ENCODE peak calls at places on chromosomes 1 and 21, in ten cellular contexts. One of them, this sample, is unnamed.

GRCh38 chr21:33305344-33305671 is 19.5 kb upstream of the IFNAR1 start:
- DNase-seq in uterus: no peak
- DNase-seq in Peyer's patch: no peak
- DNase-seq in prostate gland: no peak
- DNase-seq in tibial nerve: no peak
- DNase-seq in sigmoid colon: no peak
- DNase-seq in suprapubic skin: no peak
- DNase-seq in heart left ventricle: no peak
- DNase-seq in IMR-90: no peak
- DNase-seq in ovary: no peak
- DNase-seq in this sample: no peak

GRCh38 chr1:179141592-179142244 is 59.8 kb downstream of the TOR3A start:
- DNase-seq in uterus: no peak
- DNase-seq in Peyer's patch: no peak
- DNase-seq in prostate gland: no peak
- DNase-seq in tibial nerve: no peak
- DNase-seq in sigmoid colon: no peak
- DNase-seq in suprapubic skin: no peak
- DNase-seq in heart left ventricle: no peak
- DNase-seq in IMR-90: peak
- DNase-seq in ovary: no peak
- DNase-seq in this sample: no peak

GRCh38 chr1:228782662-228783414 is 47.6 kb downstream of the RHOU start:
- DNase-seq in uterus: peak
- DNase-seq in Peyer's patch: no peak
- DNase-seq in prostate gland: no peak
- DNase-seq in tibial nerve: no peak
- DNase-seq in sigmoid colon: no peak
- DNase-seq in suprapubic skin: no peak
- DNase-seq in heart left ventricle: no peak
- DNase-seq in IMR-90: peak
- DNase-seq in ovary: no peak
- DNase-seq in this sample: no peak

GRCh38 chr1:143720087-143721023 is 251.4 kb downstream of the FAM72C start:
- DNase-seq in uterus: no peak
- DNase-seq in Peyer's patch: no peak
- DNase-seq in prostate gland: no peak
- DNase-seq in tibial nerve: no peak
- DNase-seq in sigmoid colon: peak
- DNase-seq in suprapubic skin: peak
- DNase-seq in heart left ventricle: no peak
- DNase-seq in IMR-90: peak
- DNase-seq in ovary: peak
- DNase-seq in this sample: no peak

GRCh38 chr1:59477286-59477685 is 180.4 kb downstream of the FGGY start:
- DNase-seq in uterus: no peak
- DNase-seq in Peyer's patch: no peak
- DNase-seq in prostate gland: no peak
- DNase-seq in tibial nerve: no peak
- DNase-seq in sigmoid colon: no peak
- DNase-seq in suprapubic skin: no peak
- DNase-seq in heart left ventricle: no peak
- DNase-seq in IMR-90: peak
- DNase-seq in ovary: no peak
- DNase-seq in this sample: no peak

GRCh38 chr1:218633238-218633948 is 288.3 kb downstream of the TGFB2 start:
- DNase-seq in uterus: no peak
- DNase-seq in Peyer's patch: no peak
- DNase-seq in prostate gland: no peak
- DNase-seq in tibial nerve: no peak
- DNase-seq in sigmoid colon: no peak
- DNase-seq in suprapubic skin: no peak
- DNase-seq in heart left ventricle: peak
- DNase-seq in IMR-90: no peak
- DNase-seq in ovary: no peak
- DNase-seq in this sample: no peak

GRCh38 chr1:41766546-41766945 is 152.2 kb downstream of the HIVEP3 start:
- DNase-seq in uterus: no peak
- DNase-seq in Peyer's patch: no peak
- DNase-seq in prostate gland: no peak
- DNase-seq in tibial nerve: no peak
- DNase-seq in sigmoid colon: no peak
- DNase-seq in suprapubic skin: no peak
- DNase-seq in heart left ventricle: no peak
- DNase-seq in IMR-90: no peak
- DNase-seq in ovary: no peak
- DNase-seq in this sample: no peak

GRCh38 chr1:161086457-161086856 is 2.9 kb downstream of the NECTIN4 start:
- DNase-seq in uterus: no peak
- DNase-seq in Peyer's patch: no peak
- DNase-seq in prostate gland: no peak
- DNase-seq in tibial nerve: no peak
- DNase-seq in sigmoid colon: no peak
- DNase-seq in suprapubic skin: peak
- DNase-seq in heart left ventricle: no peak
- DNase-seq in IMR-90: no peak
- DNase-seq in ovary: no peak
- DNase-seq in this sample: no peak

DNA sequence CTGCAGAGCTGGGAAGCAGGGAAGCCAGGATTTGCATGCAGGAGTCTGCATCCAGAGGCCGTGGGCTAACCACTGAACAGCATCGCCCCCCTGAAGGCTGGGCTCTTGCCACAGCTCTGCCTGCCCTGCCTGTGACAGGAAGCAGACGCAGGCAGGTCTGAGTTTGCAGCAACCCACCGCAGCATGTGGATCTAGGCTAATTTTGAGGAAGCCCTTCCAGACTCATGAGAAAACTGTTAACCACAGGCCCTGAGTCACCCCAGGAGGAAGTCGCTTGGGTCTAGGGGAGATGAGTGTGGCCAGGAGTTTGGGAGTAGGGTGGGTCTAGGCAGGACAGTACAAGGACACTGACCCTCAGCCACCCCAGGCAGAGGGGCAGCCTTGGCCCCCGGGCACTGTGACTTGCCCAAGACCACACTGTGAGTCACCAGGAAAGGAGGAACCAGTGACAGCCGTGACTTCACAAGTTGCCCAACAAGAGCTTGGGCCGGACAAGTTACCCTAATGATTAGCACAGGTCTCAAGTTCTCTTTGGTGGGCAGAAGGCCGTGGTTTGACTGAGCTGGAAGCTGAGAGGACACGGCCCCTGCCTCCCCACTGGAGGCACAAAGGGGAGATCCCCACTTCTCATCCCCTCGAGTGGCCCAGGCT is 904 bp downstream of the LAPTM5 start:
- DNase-seq in uterus: no peak
- DNase-seq in Peyer's patch: peak
- DNase-seq in prostate gland: no peak
- DNase-seq in tibial nerve: no peak
- DNase-seq in sigmoid colon: peak
- DNase-seq in suprapubic skin: peak
- DNase-seq in heart left ventricle: peak
- DNase-seq in IMR-90: peak
- DNase-seq in ovary: peak
- DNase-seq in this sample: peak
- TF ChIP-seq POLR2A in uterus: no peak
- TF ChIP-seq POLR2A in Peyer's patch: no peak
- TF ChIP-seq POLR2A in prostate gland: no peak
- TF ChIP-seq POLR2A in tibial nerve: no peak
- TF ChIP-seq POLR2A in sigmoid colon: no peak
- TF ChIP-seq POLR2A in suprapubic skin: peak
- TF ChIP-seq POLR2A in heart left ventricle: no peak
- TF ChIP-seq POLR2A in IMR-90: no peak
- TF ChIP-seq POLR2A in ovary: no peak
- TF ChIP-seq POLR2A in this sample: no peak

GRCh38 chr21:28992526-28993292 is at the start of gene LTN1:
- DNase-seq in uterus: peak
- DNase-seq in Peyer's patch: peak
- DNase-seq in prostate gland: peak
- DNase-seq in tibial nerve: peak
- DNase-seq in sigmoid colon: peak
- DNase-seq in suprapubic skin: peak
- DNase-seq in heart left ventricle: peak
- DNase-seq in IMR-90: peak
- DNase-seq in ovary: peak
- DNase-seq in this sample: peak
- TF ChIP-seq POLR2A in uterus: peak
- TF ChIP-seq POLR2A in Peyer's patch: peak
- TF ChIP-seq POLR2A in prostate gland: peak
- TF ChIP-seq POLR2A in tibial nerve: peak
- TF ChIP-seq POLR2A in sigmoid colon: peak
- TF ChIP-seq POLR2A in suprapubic skin: peak
- TF ChIP-seq POLR2A in heart left ventricle: peak
- TF ChIP-seq POLR2A in IMR-90: peak
- TF ChIP-seq POLR2A in ovary: peak
- TF ChIP-seq POLR2A in this sample: no peak

GRCh38 chr1:94961582-94961981 is 34.7 kb upstream of the CNN3 start:
- DNase-seq in uterus: no peak
- DNase-seq in Peyer's patch: no peak
- DNase-seq in prostate gland: no peak
- DNase-seq in tibial nerve: no peak
- DNase-seq in sigmoid colon: no peak
- DNase-seq in suprapubic skin: no peak
- DNase-seq in heart left ventricle: no peak
- DNase-seq in IMR-90: no peak
- DNase-seq in ovary: no peak
- DNase-seq in this sample: no peak

GRCh38 chr1:94966033-94966432 is 39.1 kb upstream of the CNN3 start:
- DNase-seq in uterus: no peak
- DNase-seq in Peyer's patch: no peak
- DNase-seq in prostate gland: no peak
- DNase-seq in tibial nerve: no peak
- DNase-seq in sigmoid colon: no peak
- DNase-seq in suprapubic skin: no peak
- DNase-seq in heart left ventricle: no peak
- DNase-seq in IMR-90: no peak
- DNase-seq in ovary: no peak
- DNase-seq in this sample: no peak

GRCh38 chr1:94961994-94962744 is 35.3 kb upstream of the CNN3 start:
- DNase-seq in uterus: no peak
- DNase-seq in Peyer's patch: no peak
- DNase-seq in prostate gland: no peak
- DNase-seq in tibial nerve: no peak
- DNase-seq in sigmoid colon: no peak
- DNase-seq in suprapubic skin: no peak
- DNase-seq in heart left ventricle: no peak
- DNase-seq in IMR-90: no peak
- DNase-seq in ovary: no peak
- DNase-seq in this sample: no peak

GRCh38 chr1:94962745-94963265 is 35.9 kb upstream of the CNN3 start:
- DNase-seq in uterus: peak
- DNase-seq in Peyer's patch: peak
- DNase-seq in prostate gland: peak
- DNase-seq in tibial nerve: no peak
- DNase-seq in sigmoid colon: no peak
- DNase-seq in suprapubic skin: no peak
- DNase-seq in heart left ventricle: peak
- DNase-seq in IMR-90: peak
- DNase-seq in ovary: peak
- DNase-seq in this sample: no peak

DNA sequence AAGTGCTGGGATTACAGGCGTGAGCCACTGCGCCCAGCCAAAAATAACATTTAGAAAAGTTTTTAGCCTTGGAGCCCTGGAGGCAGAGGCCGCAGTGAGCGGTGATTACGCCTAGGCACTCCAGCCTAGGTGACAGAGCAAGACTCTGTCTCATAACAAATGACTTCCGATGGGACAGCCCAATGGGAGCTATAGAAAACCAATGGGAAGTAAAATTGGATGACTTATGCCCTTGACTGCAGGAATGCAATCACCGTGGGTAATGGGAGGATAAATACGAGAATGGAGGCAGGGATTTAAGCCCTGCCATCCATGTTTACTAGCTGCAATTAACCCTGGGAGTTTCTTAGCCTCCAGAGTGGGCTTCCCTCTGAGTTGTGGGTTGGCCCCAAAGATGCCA is 37.0 kb upstream of the CNN3 start:
- DNase-seq in uterus: no peak
- DNase-seq in Peyer's patch: no peak
- DNase-seq in prostate gland: no peak
- DNase-seq in tibial nerve: no peak
- DNase-seq in sigmoid colon: no peak
- DNase-seq in suprapubic skin: no peak
- DNase-seq in heart left ventricle: no peak
- DNase-seq in IMR-90: no peak
- DNase-seq in ovary: no peak
- DNase-seq in this sample: no peak
- TF ChIP-seq POLR2A in uterus: no peak
- TF ChIP-seq POLR2A in Peyer's patch: no peak
- TF ChIP-seq POLR2A in prostate gland: no peak
- TF ChIP-seq POLR2A in tibial nerve: no peak
- TF ChIP-seq POLR2A in sigmoid colon: no peak
- TF ChIP-seq POLR2A in suprapubic skin: no peak
- TF ChIP-seq POLR2A in heart left ventricle: no peak
- TF ChIP-seq POLR2A in IMR-90: no peak
- TF ChIP-seq POLR2A in ovary: no peak
- TF ChIP-seq POLR2A in this sample: no peak

GRCh38 chr21:41362605-41363369 is 960 bp downstream of the MX2 start:
- DNase-seq in uterus: no peak
- DNase-seq in Peyer's patch: no peak
- DNase-seq in prostate gland: no peak
- DNase-seq in tibial nerve: no peak
- DNase-seq in sigmoid colon: no peak
- DNase-seq in suprapubic skin: no peak
- DNase-seq in heart left ventricle: no peak
- DNase-seq in IMR-90: no peak
- DNase-seq in ovary: no peak
- DNase-seq in this sample: no peak

GRCh38 chr21:41365377-41366107 is 3.7 kb downstream of the MX2 start:
- DNase-seq in uterus: no peak
- DNase-seq in Peyer's patch: no peak
- DNase-seq in prostate gland: no peak
- DNase-seq in tibial nerve: no peak
- DNase-seq in sigmoid colon: no peak
- DNase-seq in suprapubic skin: no peak
- DNase-seq in heart left ventricle: no peak
- DNase-seq in IMR-90: no peak
- DNase-seq in ovary: no peak
- DNase-seq in this sample: peak

GRCh38 chr21:41364308-41364707 is 2.5 kb downstream of the MX2 start:
- DNase-seq in uterus: no peak
- DNase-seq in Peyer's patch: no peak
- DNase-seq in prostate gland: no peak
- DNase-seq in tibial nerve: no peak
- DNase-seq in sigmoid colon: no peak
- DNase-seq in suprapubic skin: no peak
- DNase-seq in heart left ventricle: no peak
- DNase-seq in IMR-90: no peak
- DNase-seq in ovary: peak
- DNase-seq in this sample: no peak

GRCh38 chr21:41361786-41362604 is at the start of gene MX2:
- DNase-seq in uterus: peak
- DNase-seq in Peyer's patch: peak
- DNase-seq in prostate gland: no peak
- DNase-seq in tibial nerve: peak
- DNase-seq in sigmoid colon: peak
- DNase-seq in suprapubic skin: peak
- DNase-seq in heart left ventricle: peak
- DNase-seq in IMR-90: peak
- DNase-seq in ovary: peak
- DNase-seq in this sample: peak

DNA sequence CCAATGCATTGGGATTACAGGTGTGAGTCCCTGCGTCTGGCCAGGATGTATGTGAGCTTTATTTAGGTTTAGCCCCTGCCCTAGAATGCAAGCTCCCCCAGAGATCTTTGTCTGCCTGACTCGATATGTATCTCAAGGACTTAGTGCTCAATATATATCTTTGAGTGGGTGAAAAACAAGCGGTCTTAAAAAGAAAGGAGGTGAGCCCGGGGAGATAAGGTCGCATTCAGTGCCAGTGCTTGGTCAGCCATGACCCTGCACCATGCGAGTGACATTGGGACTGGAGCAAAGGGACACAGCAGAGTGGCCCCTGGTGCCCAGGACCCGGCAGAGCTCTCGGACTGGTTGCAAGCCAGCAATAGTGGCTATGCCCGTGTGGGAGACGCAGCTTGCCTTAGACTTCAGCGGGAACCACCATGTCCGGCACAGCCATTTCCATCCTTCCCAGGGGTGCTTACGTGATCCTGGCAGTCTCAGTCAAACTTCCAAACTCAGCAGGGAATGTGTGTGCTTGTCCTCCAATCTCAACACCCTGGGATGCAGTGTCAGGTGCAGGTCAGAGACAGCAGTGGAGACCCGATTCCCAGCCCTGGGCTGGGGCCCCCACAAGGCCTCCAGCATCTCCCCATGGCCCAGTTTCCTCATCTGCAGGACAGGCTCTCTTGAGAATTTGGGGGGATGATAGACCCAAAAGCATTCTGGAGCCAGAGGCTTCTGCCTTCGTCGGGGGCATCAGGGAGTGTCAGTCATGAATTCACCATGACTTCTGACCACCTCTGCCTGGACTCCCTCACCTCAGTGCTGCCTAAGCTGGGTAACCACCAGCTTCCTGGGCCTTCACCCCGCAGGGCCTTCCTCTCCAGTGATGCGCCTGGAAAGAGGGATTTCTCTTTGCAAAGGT is 1.8 kb downstream of the MX2 start:
- DNase-seq in uterus: no peak
- DNase-seq in Peyer's patch: no peak
- DNase-seq in prostate gland: no peak
- DNase-seq in tibial nerve: no peak
- DNase-seq in sigmoid colon: no peak
- DNase-seq in suprapubic skin: no peak
- DNase-seq in heart left ventricle: no peak
- DNase-seq in IMR-90: no peak
- DNase-seq in ovary: peak
- DNase-seq in this sample: peak
- TF ChIP-seq POLR2A in uterus: no peak
- TF ChIP-seq POLR2A in Peyer's patch: no peak
- TF ChIP-seq POLR2A in prostate gland: no peak
- TF ChIP-seq POLR2A in tibial nerve: no peak
- TF ChIP-seq POLR2A in sigmoid colon: no peak
- TF ChIP-seq POLR2A in suprapubic skin: no peak
- TF ChIP-seq POLR2A in heart left ventricle: no peak
- TF ChIP-seq POLR2A in IMR-90: no peak
- TF ChIP-seq POLR2A in ovary: no peak
- TF ChIP-seq POLR2A in this sample: no peak

This sample was measured in lower leg skin.